ENCODE peak calls at places on chromosomes 12 and 14, in four cellular contexts. O is CD8-positive, alpha-beta memory T cell; G is transverse colon; R is PC-9. H is an unnamed sample.

GRCh38 chr12:52195065-52195730 is 3.4 kb upstream of the KRT80 start:
- DNase-seq in G (no peak), O (no peak), R (peak), H (no peak)

GRCh38 chr12:81564237-81564636 is 194.9 kb downstream of the PPFIA2 start:
- DNase-seq in G (no peak), R (no peak), O (no peak), H (no peak)

GRCh38 chr12:29818925-29819324 is 35.2 kb upstream of the TMTC1 start:
- DNase-seq in G (no peak), O (no peak), R (no peak), H (no peak)

GRCh38 chr12:107091381-107091780 is 2.0 kb downstream of the CRY1 start:
- DNase-seq in G (no peak), O (no peak), R (no peak), H (no peak)

GRCh38 chr12:75270157-75270556 is 60.0 kb downstream of the CAPS2 start:
- DNase-seq in R (peak), G (no peak), O (no peak), H (peak)

GRCh38 chr12:14410841-14411569 is 45.5 kb downstream of the ATF7IP start:
- DNase-seq in G (no peak), R (peak), O (no peak), H (no peak)

GRCh38 chr12:97781342-97781741 is 318.7 kb downstream of the RMST start:
- DNase-seq in G (no peak), R (no peak), O (no peak), H (no peak)

GRCh38 chr12:104672501-104673265 is 215.9 kb downstream of the CHST11 start:
- DNase-seq in O (no peak), G (no peak), R (peak), H (peak)

GRCh38 chr12:50017047-50017446 is 8.2 kb downstream of the RACGAP1 start:
- DNase-seq in G (peak), O (no peak), R (no peak), H (peak)

DNA sequence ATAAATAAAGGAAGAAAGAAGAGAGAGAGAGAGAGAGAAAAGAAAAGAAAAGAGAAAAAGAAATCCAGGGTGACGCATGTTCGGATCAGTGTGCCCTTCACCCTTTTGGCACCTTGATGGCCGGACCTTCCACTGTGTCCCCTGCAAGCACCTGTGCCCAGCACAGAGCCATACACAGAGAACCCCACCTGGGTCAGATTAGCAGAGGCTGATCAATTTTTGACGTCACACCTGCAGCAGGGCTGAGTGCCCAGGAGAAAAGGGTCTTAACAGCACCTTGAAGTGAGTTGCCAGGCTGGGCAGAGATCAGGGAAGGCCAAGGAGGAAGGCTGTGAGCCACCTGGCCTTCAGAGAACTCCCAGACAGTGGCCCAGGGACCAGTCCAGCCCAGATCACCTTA is 114.4 kb downstream of the CALM1 start:
- DNase-seq in R (no peak), O (no peak), G (no peak), H (no peak)
- H3K27ac ChIP-seq in R (no peak), O (no peak), G (peak), H (no peak)

GRCh38 chr14:30998100-30998706 is 27.2 kb upstream of the AP4S1 start:
- DNase-seq in R (no peak), O (no peak), G (no peak), H (peak)

GRCh38 chr14:30999038-30999773 is 26.2 kb upstream of the AP4S1 start:
- DNase-seq in G (no peak), R (no peak), O (no peak), H (no peak)

GRCh38 chr14:31001339-31001658 is 24.1 kb upstream of the AP4S1 start:
- DNase-seq in O (no peak), R (no peak), G (no peak), H (no peak)

GRCh38 chr14:30996892-30997659 is 28.4 kb upstream of the AP4S1 start:
- DNase-seq in G (no peak), O (no peak), R (no peak), H (no peak)

GRCh38 chr14:31000629-31001338 is 24.7 kb upstream of the AP4S1 start:
- DNase-seq in O (no peak), G (no peak), R (no peak), H (no peak)
- H3K27ac ChIP-seq in O (no peak), G (no peak), R (no peak), H (no peak)

GRCh38 chr12:12488823-12489528 is 73.7 kb downstream of the DUSP16 start:
- DNase-seq in R (no peak), O (no peak), G (no peak), H (no peak)

GRCh38 chr12:12483438-12483837 is 79.2 kb downstream of the DUSP16 start:
- DNase-seq in O (no peak), G (no peak), R (no peak), H (no peak)

GRCh38 chr12:12487490-12487889 is 75.2 kb downstream of the DUSP16 start:
- DNase-seq in O (no peak), G (no peak), R (no peak), H (no peak)

GRCh38 chr12:12488296-12488695 is 74.4 kb downstream of the DUSP16 start:
- DNase-seq in O (no peak), R (no peak), G (no peak), H (no peak)

DNA sequence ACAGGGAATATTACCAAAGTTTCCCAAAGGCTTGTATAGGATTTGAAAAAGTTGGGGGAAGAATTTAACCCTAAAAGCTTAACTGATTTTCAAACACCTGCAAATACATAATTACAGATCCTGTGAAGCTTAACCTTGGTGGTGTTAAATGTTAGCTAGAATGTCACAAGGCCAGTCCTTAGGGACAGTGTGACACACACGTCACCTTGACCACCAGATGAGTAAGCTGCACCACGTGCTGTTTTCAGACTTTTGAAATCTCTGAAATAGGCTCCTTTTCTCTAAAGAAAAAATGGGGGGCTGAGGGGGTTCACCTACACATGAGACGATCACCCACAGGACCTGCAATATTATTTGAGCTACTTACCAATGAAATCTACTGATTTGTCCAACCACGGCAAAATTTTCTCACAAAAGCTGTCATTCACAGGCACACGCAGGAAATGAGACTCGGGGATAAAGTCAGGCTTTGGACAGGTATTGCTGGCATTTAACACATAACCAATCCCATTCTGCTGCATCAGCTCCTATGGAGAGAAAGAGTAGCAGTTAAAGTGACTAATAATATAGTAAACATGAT is 75.9 kb downstream of the DUSP16 start:
- DNase-seq in G (no peak), O (no peak), R (no peak), H (no peak)
- H3K27ac ChIP-seq in G (no peak), O (no peak), R (no peak), H (no peak)

GRCh38 chr12:96397756-96398421 is 2.4 kb downstream of the CDK17 start:
- DNase-seq in R (no peak), O (no peak), G (no peak), H (no peak)
- H3K27ac ChIP-seq in R (peak), O (peak), G (peak), H (peak)

DNA sequence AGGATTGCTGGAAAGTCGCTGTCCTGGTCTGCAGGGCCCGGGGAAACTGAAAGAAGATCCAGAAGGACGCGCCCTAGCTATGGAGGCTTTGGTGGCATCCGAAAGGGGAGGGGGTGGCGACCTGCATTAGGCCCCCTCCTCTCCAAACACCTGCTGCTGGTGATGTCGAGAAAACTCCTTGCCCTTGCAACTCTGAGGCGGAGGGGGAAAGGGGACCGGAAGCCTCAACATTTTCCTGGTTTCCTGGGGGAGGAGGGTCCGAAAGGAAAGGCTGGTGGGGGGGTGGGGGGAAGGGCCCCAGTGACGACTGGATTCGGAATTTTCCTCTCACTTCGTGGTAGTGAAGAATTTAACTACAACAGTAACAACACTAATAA is 421.1 kb downstream of the VRK1 start:
- DNase-seq in O (no peak), G (no peak), R (no peak), H (no peak)
- H3K27ac ChIP-seq in O (peak), G (no peak), R (no peak), H (no peak)